ENCODE peak calls at places on chromosome 16, in six cellular contexts. One of them, this sample, is unnamed.

GRCh38 chr16:89921699-89922476 is 1.3 kb upstream of the TUBB3 start:
- DNase-seq in upper lobe of right lung: peak
- DNase-seq in astrocyte: peak
- DNase-seq in cardiac fibroblast: peak
- DNase-seq in retinal pigment epithelial cell: peak
- DNase-seq in lower leg skin: peak
- DNase-seq in this sample: peak

GRCh38 chr16:56307534-56307873 is 116.2 kb downstream of the GNAO1 start:
- DNase-seq in retinal pigment epithelial cell: no peak
- DNase-seq in astrocyte: no peak
- DNase-seq in cardiac fibroblast: no peak
- DNase-seq in lower leg skin: no peak
- DNase-seq in upper lobe of right lung: no peak
- DNase-seq in this sample: no peak

GRCh38 chr16:30557397-30557949 is 701 bp downstream of the ZNF764 start:
- DNase-seq in lower leg skin: no peak
- DNase-seq in cardiac fibroblast: no peak
- DNase-seq in astrocyte: no peak
- DNase-seq in retinal pigment epithelial cell: no peak
- DNase-seq in upper lobe of right lung: no peak
- DNase-seq in this sample: no peak

GRCh38 chr16:55294947-55295346 is 29.1 kb upstream of the IRX6 start:
- DNase-seq in astrocyte: peak
- DNase-seq in retinal pigment epithelial cell: no peak
- DNase-seq in cardiac fibroblast: peak
- DNase-seq in lower leg skin: no peak
- DNase-seq in upper lobe of right lung: no peak
- DNase-seq in this sample: peak

GRCh38 chr16:27209591-27209990 is 6.3 kb downstream of the KDM8 start:
- DNase-seq in lower leg skin: no peak
- DNase-seq in upper lobe of right lung: no peak
- DNase-seq in cardiac fibroblast: no peak
- DNase-seq in retinal pigment epithelial cell: no peak
- DNase-seq in astrocyte: no peak
- DNase-seq in this sample: no peak

GRCh38 chr16:8887952-8888560 is 5.9 kb downstream of the LITAFD start:
- DNase-seq in cardiac fibroblast: no peak
- DNase-seq in upper lobe of right lung: peak
- DNase-seq in retinal pigment epithelial cell: no peak
- DNase-seq in lower leg skin: no peak
- DNase-seq in astrocyte: peak
- DNase-seq in this sample: peak

GRCh38 chr16:88325087-88325750 is 57.5 kb upstream of the ZNF469 start:
- DNase-seq in cardiac fibroblast: no peak
- DNase-seq in lower leg skin: no peak
- DNase-seq in retinal pigment epithelial cell: no peak
- DNase-seq in upper lobe of right lung: no peak
- DNase-seq in astrocyte: no peak
- DNase-seq in this sample: no peak

GRCh38 chr16:89925596-89926079 is 2.5 kb downstream of the TUBB3 start:
- DNase-seq in astrocyte: no peak
- DNase-seq in lower leg skin: no peak
- DNase-seq in upper lobe of right lung: no peak
- DNase-seq in retinal pigment epithelial cell: no peak
- DNase-seq in cardiac fibroblast: peak
- DNase-seq in this sample: no peak

GRCh38 chr16:81946206-81946605 is 65.1 kb downstream of the SDR42E1 start:
- DNase-seq in astrocyte: peak
- DNase-seq in lower leg skin: no peak
- DNase-seq in upper lobe of right lung: no peak
- DNase-seq in retinal pigment epithelial cell: no peak
- DNase-seq in cardiac fibroblast: no peak
- DNase-seq in this sample: peak

GRCh38 chr16:853981-854807 is 53.7 kb upstream of the GNG13 start:
- DNase-seq in lower leg skin: no peak
- DNase-seq in cardiac fibroblast: no peak
- DNase-seq in upper lobe of right lung: no peak
- DNase-seq in retinal pigment epithelial cell: no peak
- DNase-seq in astrocyte: no peak
- DNase-seq in this sample: no peak

GRCh38 chr16:24396350-24397271 is 140.5 kb downstream of the CACNG3 start:
- DNase-seq in retinal pigment epithelial cell: no peak
- DNase-seq in upper lobe of right lung: no peak
- DNase-seq in lower leg skin: no peak
- DNase-seq in cardiac fibroblast: no peak
- DNase-seq in astrocyte: no peak
- DNase-seq in this sample: no peak

GRCh38 chr16:31354394-31355291 is at the start of gene ITGAX:
- DNase-seq in upper lobe of right lung: peak
- DNase-seq in cardiac fibroblast: peak
- DNase-seq in lower leg skin: peak
- DNase-seq in retinal pigment epithelial cell: peak
- DNase-seq in astrocyte: no peak
- DNase-seq in this sample: no peak

GRCh38 chr16:14369734-14370598 is 260.1 kb downstream of the PARN start:
- DNase-seq in upper lobe of right lung: no peak
- DNase-seq in lower leg skin: peak
- DNase-seq in retinal pigment epithelial cell: no peak
- DNase-seq in cardiac fibroblast: peak
- DNase-seq in astrocyte: no peak
- DNase-seq in this sample: peak

GRCh38 chr16:69386596-69386995 is 789 bp upstream of the TERF2 start:
- DNase-seq in cardiac fibroblast: no peak
- DNase-seq in upper lobe of right lung: no peak
- DNase-seq in astrocyte: peak
- DNase-seq in lower leg skin: no peak
- DNase-seq in retinal pigment epithelial cell: no peak
- DNase-seq in this sample: no peak

GRCh38 chr16:89357460-89357859 is 132.9 kb downstream of the ANKRD11 start:
- DNase-seq in upper lobe of right lung: peak
- DNase-seq in astrocyte: no peak
- DNase-seq in cardiac fibroblast: no peak
- DNase-seq in retinal pigment epithelial cell: no peak
- DNase-seq in lower leg skin: no peak
- DNase-seq in this sample: no peak

GRCh38 chr16:30356401-30357084 is 1.4 kb upstream of the CD2BP2 start:
- DNase-seq in upper lobe of right lung: no peak
- DNase-seq in cardiac fibroblast: no peak
- DNase-seq in lower leg skin: no peak
- DNase-seq in retinal pigment epithelial cell: no peak
- DNase-seq in astrocyte: no peak
- DNase-seq in this sample: peak

GRCh38 chr16:360698-361336 is 8.3 kb upstream of the AXIN1 start:
- DNase-seq in lower leg skin: no peak
- DNase-seq in retinal pigment epithelial cell: no peak
- DNase-seq in upper lobe of right lung: no peak
- DNase-seq in cardiac fibroblast: no peak
- DNase-seq in astrocyte: no peak
- DNase-seq in this sample: no peak

GRCh38 chr16:83552193-83552592 is 255.6 kb upstream of the HSBP1 start:
- DNase-seq in lower leg skin: no peak
- DNase-seq in cardiac fibroblast: peak
- DNase-seq in retinal pigment epithelial cell: no peak
- DNase-seq in upper lobe of right lung: no peak
- DNase-seq in astrocyte: peak
- DNase-seq in this sample: peak

GRCh38 chr16:56610017-56610608 is 1.7 kb downstream of the MT2A start:
- DNase-seq in upper lobe of right lung: peak
- DNase-seq in cardiac fibroblast: peak
- DNase-seq in retinal pigment epithelial cell: no peak
- DNase-seq in astrocyte: peak
- DNase-seq in lower leg skin: no peak
- DNase-seq in this sample: peak

GRCh38 chr16:77214411-77215138 is 15.4 kb downstream of the SYCE1L start:
- DNase-seq in upper lobe of right lung: no peak
- DNase-seq in lower leg skin: peak
- DNase-seq in astrocyte: no peak
- DNase-seq in retinal pigment epithelial cell: no peak
- DNase-seq in cardiac fibroblast: no peak
- DNase-seq in this sample: no peak

GRCh38 chr16:66519482-66519881 is 30.4 kb downstream of the TK2 start:
- DNase-seq in cardiac fibroblast: no peak
- DNase-seq in upper lobe of right lung: no peak
- DNase-seq in astrocyte: no peak
- DNase-seq in lower leg skin: no peak
- DNase-seq in retinal pigment epithelial cell: no peak
- DNase-seq in this sample: no peak

GRCh38 chr16:52861614-52862022 is 191.1 kb downstream of the CHD9NB start:
- DNase-seq in lower leg skin: no peak
- DNase-seq in retinal pigment epithelial cell: peak
- DNase-seq in astrocyte: no peak
- DNase-seq in cardiac fibroblast: peak
- DNase-seq in upper lobe of right lung: no peak
- DNase-seq in this sample: no peak

GRCh38 chr16:64627781-64628180 is 494.1 kb downstream of the CDH11 start:
- DNase-seq in upper lobe of right lung: peak
- DNase-seq in retinal pigment epithelial cell: no peak
- DNase-seq in astrocyte: no peak
- DNase-seq in cardiac fibroblast: no peak
- DNase-seq in lower leg skin: peak
- DNase-seq in this sample: no peak

GRCh38 chr16:46757339-46758050 is 9.4 kb upstream of the MYLK3 start:
- DNase-seq in lower leg skin: no peak
- DNase-seq in astrocyte: no peak
- DNase-seq in upper lobe of right lung: no peak
- DNase-seq in cardiac fibroblast: peak
- DNase-seq in retinal pigment epithelial cell: no peak
- DNase-seq in this sample: no peak

GRCh38 chr16:83887088-83887487 is 11.8 kb upstream of the MLYCD start:
- DNase-seq in astrocyte: no peak
- DNase-seq in cardiac fibroblast: no peak
- DNase-seq in lower leg skin: no peak
- DNase-seq in retinal pigment epithelial cell: no peak
- DNase-seq in upper lobe of right lung: no peak
- DNase-seq in this sample: peak

GRCh38 chr16:86608301-86608747 is 30.0 kb downstream of the FOXL1 start:
- DNase-seq in lower leg skin: peak
- DNase-seq in upper lobe of right lung: no peak
- DNase-seq in astrocyte: no peak
- DNase-seq in retinal pigment epithelial cell: no peak
- DNase-seq in cardiac fibroblast: peak
- DNase-seq in this sample: peak
- TF ChIP-seq CTCF in lower leg skin: no peak
- TF ChIP-seq CTCF in upper lobe of right lung: no peak
- TF ChIP-seq CTCF in astrocyte: no peak
- TF ChIP-seq CTCF in retinal pigment epithelial cell: peak
- TF ChIP-seq CTCF in cardiac fibroblast: peak
- TF ChIP-seq CTCF in this sample: peak

DNA sequence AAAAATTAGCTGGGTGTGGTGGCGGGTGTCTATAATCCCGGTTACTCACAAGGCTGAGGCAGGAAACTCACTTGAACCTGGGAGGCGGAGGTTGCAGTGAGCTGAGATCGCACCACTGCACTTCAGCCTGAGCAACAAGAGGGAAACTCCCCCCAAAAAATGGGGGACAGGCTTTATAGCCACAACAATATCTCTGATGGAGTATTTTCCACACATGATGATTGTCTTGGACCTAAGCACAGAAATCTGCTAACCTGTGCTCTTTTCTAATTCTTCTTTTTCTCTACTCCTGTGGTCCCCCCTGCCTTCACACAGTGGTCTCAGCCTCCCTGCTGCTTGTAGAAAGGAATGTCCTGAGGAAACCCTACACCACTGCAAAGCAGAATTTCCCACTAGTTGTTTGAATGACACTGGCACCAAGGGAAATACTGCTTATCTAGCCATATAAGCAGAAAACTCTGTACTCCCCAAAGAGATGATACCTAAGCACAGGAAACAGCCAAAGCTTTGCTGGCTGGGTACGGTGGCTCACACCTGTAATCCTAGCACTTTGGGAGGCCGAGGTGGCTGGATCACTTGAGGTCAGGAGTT is 117.6 kb downstream of the USP31 start:
- DNase-seq in retinal pigment epithelial cell: no peak
- DNase-seq in astrocyte: no peak
- DNase-seq in lower leg skin: peak
- DNase-seq in upper lobe of right lung: no peak
- DNase-seq in cardiac fibroblast: no peak
- DNase-seq in this sample: no peak
- H3K4me3 ChIP-seq in retinal pigment epithelial cell: no peak
- H3K4me3 ChIP-seq in astrocyte: no peak
- H3K4me3 ChIP-seq in lower leg skin: no peak
- H3K4me3 ChIP-seq in upper lobe of right lung: no peak
- H3K4me3 ChIP-seq in cardiac fibroblast: no peak
- H3K4me3 ChIP-seq in this sample: no peak

DNA sequence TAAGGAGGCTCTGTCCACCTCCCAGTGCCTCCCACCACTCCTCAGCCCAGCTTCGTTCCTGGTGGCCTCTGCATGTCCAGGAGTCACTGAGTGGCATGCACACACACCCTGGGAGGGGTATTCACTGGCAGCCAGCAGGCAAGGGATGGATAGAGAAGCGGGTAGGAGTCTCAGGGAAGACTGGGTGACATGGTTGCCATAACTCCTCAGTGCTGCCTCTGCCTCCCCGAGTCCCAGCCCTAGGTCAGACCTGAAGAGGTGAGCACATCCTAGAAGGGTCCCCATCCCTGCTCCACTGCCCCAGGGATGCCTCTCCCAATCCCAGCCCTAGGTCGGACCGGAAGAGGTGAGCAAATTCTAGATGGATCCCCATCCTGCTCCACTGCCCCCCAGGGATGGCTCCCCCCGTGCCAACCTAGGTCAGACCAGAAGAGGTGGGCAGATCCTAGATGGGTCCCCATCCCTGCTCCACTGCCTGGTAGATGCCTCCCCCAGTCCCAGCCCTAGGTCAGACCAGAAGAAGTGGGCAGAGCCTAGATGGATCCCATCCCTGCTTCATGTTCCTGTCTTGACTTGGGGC is 197.0 kb downstream of the IRF8 start:
- DNase-seq in upper lobe of right lung: peak
- DNase-seq in lower leg skin: peak
- DNase-seq in astrocyte: no peak
- DNase-seq in retinal pigment epithelial cell: no peak
- DNase-seq in cardiac fibroblast: no peak
- DNase-seq in this sample: no peak
- TF ChIP-seq CTCF in upper lobe of right lung: no peak
- TF ChIP-seq CTCF in lower leg skin: no peak
- TF ChIP-seq CTCF in astrocyte: no peak
- TF ChIP-seq CTCF in retinal pigment epithelial cell: no peak
- TF ChIP-seq CTCF in cardiac fibroblast: no peak
- TF ChIP-seq CTCF in this sample: no peak

DNA sequence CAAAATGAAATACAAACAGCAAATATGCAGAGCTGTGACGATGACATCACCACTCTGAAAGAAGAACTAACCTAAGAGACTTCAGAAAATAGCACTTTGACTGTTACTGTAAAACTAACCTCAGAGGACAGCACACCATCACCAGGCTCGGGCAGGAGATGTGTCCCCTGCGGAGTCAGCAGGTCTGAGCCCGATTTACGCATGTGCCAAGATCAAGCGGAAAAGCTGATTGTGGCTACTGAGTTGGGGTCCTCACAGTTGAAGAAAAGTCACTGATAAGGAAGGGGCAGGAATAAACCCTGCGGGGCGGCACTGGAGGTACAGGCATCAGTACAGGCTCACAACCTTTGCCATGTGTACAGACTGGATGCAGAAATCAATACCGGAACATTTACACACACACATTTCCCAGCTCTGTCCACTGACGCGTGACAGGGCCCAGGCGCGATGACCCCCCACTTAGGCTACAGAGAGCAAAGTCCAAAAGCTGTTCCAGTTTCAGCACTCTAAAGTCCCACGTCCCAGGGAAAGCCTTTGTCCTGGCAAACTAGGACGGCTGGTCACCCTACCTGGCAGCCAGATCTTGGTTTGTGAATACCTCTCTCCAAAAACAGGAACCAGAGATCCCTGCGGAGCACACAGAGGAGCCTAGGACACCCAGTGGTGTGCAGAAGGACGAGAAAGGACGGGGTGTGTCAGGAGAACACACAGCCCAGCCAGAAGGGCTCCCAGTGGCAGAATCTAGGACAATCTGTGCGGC is 21.5 kb downstream of the TRAP1 start:
- DNase-seq in astrocyte: no peak
- DNase-seq in retinal pigment epithelial cell: no peak
- DNase-seq in upper lobe of right lung: no peak
- DNase-seq in cardiac fibroblast: no peak
- DNase-seq in lower leg skin: no peak
- DNase-seq in this sample: no peak
- H3K4me3 ChIP-seq in astrocyte: no peak
- H3K4me3 ChIP-seq in retinal pigment epithelial cell: no peak
- H3K4me3 ChIP-seq in upper lobe of right lung: no peak
- H3K4me3 ChIP-seq in cardiac fibroblast: no peak
- H3K4me3 ChIP-seq in lower leg skin: no peak
- H3K4me3 ChIP-seq in this sample: no peak